ENCODE peak calls at places on chromosomes 4 and X, in five cellular contexts. One of them, this sample, is unnamed.

GRCh38 chr4:114383721-114384120 is 214.9 kb upstream of the UGT8 start:
- DNase-seq in IMR-90: peak; percentile 96
- DNase-seq in OCI-LY7: no peak
- DNase-seq in heart left ventricle: no peak
- DNase-seq in GM12865: no peak
- DNase-seq in this sample: no peak

GRCh38 chr4:143343276-143343831 is 6.7 kb downstream of the GAB1 start:
- DNase-seq in GM12865: no peak
- DNase-seq in heart left ventricle: no peak
- DNase-seq in IMR-90: no peak
- DNase-seq in OCI-LY7: no peak
- DNase-seq in this sample: no peak

GRCh38 chr4:985123-985830 is 1.6 kb upstream of the IDUA start:
- DNase-seq in GM12865: peak; percentile 65
- DNase-seq in IMR-90: no peak
- DNase-seq in OCI-LY7: no peak
- DNase-seq in heart left ventricle: peak; percentile 82
- DNase-seq in this sample: peak; percentile 90

GRCh38 chrX:124502144-124502543 is 155.8 kb downstream of the SH2D1A start:
- DNase-seq in heart left ventricle: no peak
- DNase-seq in IMR-90: no peak
- DNase-seq in GM12865: no peak
- DNase-seq in OCI-LY7: no peak
- DNase-seq in this sample: no peak

GRCh38 chr4:151152033-151152432 is 52.6 kb downstream of the RPS3A start:
- DNase-seq in OCI-LY7: no peak
- DNase-seq in heart left ventricle: no peak
- DNase-seq in IMR-90: no peak
- DNase-seq in GM12865: no peak
- DNase-seq in this sample: no peak

GRCh38 chr4:22573198-22573597 is 57.3 kb upstream of the ADGRA3 start:
- DNase-seq in IMR-90: no peak
- DNase-seq in heart left ventricle: peak; percentile 42
- DNase-seq in OCI-LY7: no peak
- DNase-seq in GM12865: no peak
- DNase-seq in this sample: no peak

GRCh38 chr4:26206339-26206738 is 114.5 kb upstream of the RBPJ start:
- DNase-seq in OCI-LY7: no peak
- DNase-seq in IMR-90: peak; percentile 92
- DNase-seq in GM12865: no peak
- DNase-seq in heart left ventricle: no peak
- DNase-seq in this sample: no peak

GRCh38 chrX:48599341-48599740 is 2.0 kb downstream of the WDR13 start:
- DNase-seq in heart left ventricle: no peak
- DNase-seq in GM12865: no peak
- DNase-seq in OCI-LY7: no peak
- DNase-seq in IMR-90: no peak
- DNase-seq in this sample: no peak

GRCh38 chr4:101292214-101292613 is 55.1 kb downstream of the PPP3CA start:
- DNase-seq in GM12865: no peak
- DNase-seq in heart left ventricle: no peak
- DNase-seq in IMR-90: no peak
- DNase-seq in OCI-LY7: no peak
- DNase-seq in this sample: no peak

GRCh38 chr4:42136371-42136770 is 16.1 kb downstream of the BEND4 start:
- DNase-seq in heart left ventricle: no peak
- DNase-seq in GM12865: no peak
- DNase-seq in OCI-LY7: no peak
- DNase-seq in IMR-90: no peak
- DNase-seq in this sample: no peak

GRCh38 chrX:39762266-39762841 is 335.4 kb downstream of the BCOR start:
- DNase-seq in IMR-90: peak; percentile 84
- DNase-seq in heart left ventricle: no peak
- DNase-seq in GM12865: no peak
- DNase-seq in OCI-LY7: no peak
- DNase-seq in this sample: no peak

GRCh38 chrX:41005445-41005992 is 79.7 kb upstream of the USP9X start:
- DNase-seq in OCI-LY7: no peak
- DNase-seq in heart left ventricle: no peak
- DNase-seq in IMR-90: no peak
- DNase-seq in GM12865: no peak
- DNase-seq in this sample: no peak

GRCh38 chr4:73751166-73751565 is 10.8 kb downstream of the CXCL8 start:
- DNase-seq in GM12865: no peak
- DNase-seq in IMR-90: no peak
- DNase-seq in OCI-LY7: no peak
- DNase-seq in heart left ventricle: no peak
- DNase-seq in this sample: no peak

GRCh38 chr4:147368948-147369347 is 111.9 kb upstream of the EDNRA start:
- DNase-seq in IMR-90: peak; percentile 66
- DNase-seq in heart left ventricle: no peak
- DNase-seq in GM12865: no peak
- DNase-seq in OCI-LY7: no peak
- DNase-seq in this sample: no peak

GRCh38 chr4:7906171-7906581 is 33.5 kb downstream of the AFAP1 start:
- DNase-seq in GM12865: no peak
- DNase-seq in IMR-90: peak; percentile 45
- DNase-seq in OCI-LY7: no peak
- DNase-seq in heart left ventricle: no peak
- DNase-seq in this sample: no peak

GRCh38 chr4:85966308-85966882 is 393.5 kb downstream of the MAPK10 start:
- DNase-seq in IMR-90: no peak
- DNase-seq in GM12865: no peak
- DNase-seq in heart left ventricle: no peak
- DNase-seq in OCI-LY7: no peak
- DNase-seq in this sample: no peak

GRCh38 chr4:1772869-1773538 is 20.1 kb upstream of the FGFR3 start:
- DNase-seq in GM12865: no peak
- DNase-seq in heart left ventricle: no peak
- DNase-seq in IMR-90: no peak
- DNase-seq in OCI-LY7: no peak
- DNase-seq in this sample: no peak

GRCh38 chrX:130170752-130171445 is 863 bp upstream of the RAB33A start:
- DNase-seq in IMR-90: no peak
- DNase-seq in heart left ventricle: peak; percentile 52
- DNase-seq in OCI-LY7: peak; percentile 71
- DNase-seq in GM12865: peak; percentile 80
- DNase-seq in this sample: peak; percentile 79

GRCh38 chr4:5357863-5358262 is 306.6 kb downstream of the STK32B start:
- DNase-seq in GM12865: no peak
- DNase-seq in IMR-90: no peak
- DNase-seq in heart left ventricle: no peak
- DNase-seq in OCI-LY7: no peak
- DNase-seq in this sample: no peak

GRCh38 chr4:37977471-37978452 is 17.6 kb downstream of the PTTG2 start:
- DNase-seq in IMR-90: peak; percentile 55
- DNase-seq in OCI-LY7: peak; percentile 85
- DNase-seq in GM12865: peak; percentile 85
- DNase-seq in heart left ventricle: peak; percentile 83
- DNase-seq in this sample: peak; percentile 77
- TF ChIP-seq CTCF in IMR-90: peak; percentile 62
- TF ChIP-seq CTCF in OCI-LY7: peak; percentile 74
- TF ChIP-seq CTCF in GM12865: peak; percentile 50
- TF ChIP-seq CTCF in heart left ventricle: peak; percentile 85
- TF ChIP-seq CTCF in this sample: peak; percentile 80

GRCh38 chrX:55452825-55453124 is 848 bp downstream of the MAGEH1 start:
- DNase-seq in GM12865: peak; percentile 1
- DNase-seq in IMR-90: no peak
- DNase-seq in heart left ventricle: no peak
- DNase-seq in OCI-LY7: peak; percentile 3
- DNase-seq in this sample: no peak

GRCh38 chrX:55451990-55452824 is at the start of gene MAGEH1:
- DNase-seq in OCI-LY7: peak; percentile 86
- DNase-seq in GM12865: peak; percentile 90
- DNase-seq in heart left ventricle: peak; percentile 88
- DNase-seq in IMR-90: peak; percentile 79
- DNase-seq in this sample: peak; percentile 67

GRCh38 chrX:55451626-55451989 is 319 bp upstream of the MAGEH1 start:
- DNase-seq in GM12865: no peak
- DNase-seq in OCI-LY7: peak; percentile 1
- DNase-seq in heart left ventricle: no peak
- DNase-seq in IMR-90: no peak
- DNase-seq in this sample: no peak

GRCh38 chrX:55451125-55451524 is 802 bp upstream of the MAGEH1 start:
- DNase-seq in IMR-90: no peak
- DNase-seq in GM12865: no peak
- DNase-seq in OCI-LY7: no peak
- DNase-seq in heart left ventricle: no peak
- DNase-seq in this sample: no peak

GRCh38 chrX:55450259-55450658 is 1.7 kb upstream of the MAGEH1 start:
- DNase-seq in OCI-LY7: no peak
- DNase-seq in GM12865: peak; percentile 0
- DNase-seq in heart left ventricle: no peak
- DNase-seq in IMR-90: peak; percentile 12
- DNase-seq in this sample: no peak
- TF ChIP-seq CTCF in OCI-LY7: peak; percentile 20
- TF ChIP-seq CTCF in GM12865: no peak
- TF ChIP-seq CTCF in heart left ventricle: peak; percentile 26
- TF ChIP-seq CTCF in IMR-90: peak; percentile 31
- TF ChIP-seq CTCF in this sample: peak; percentile 13

GRCh38 chrX:71143508-71143907 is 1.1 kb upstream of the NLGN3 start:
- DNase-seq in IMR-90: peak; percentile 41
- DNase-seq in heart left ventricle: no peak
- DNase-seq in GM12865: no peak
- DNase-seq in OCI-LY7: no peak
- DNase-seq in this sample: no peak

GRCh38 chrX:71148278-71148663 is 3.6 kb downstream of the NLGN3 start:
- DNase-seq in GM12865: no peak
- DNase-seq in OCI-LY7: no peak
- DNase-seq in IMR-90: no peak
- DNase-seq in heart left ventricle: no peak
- DNase-seq in this sample: no peak

GRCh38 chrX:71144651-71145050 is at the start of gene NLGN3:
- DNase-seq in IMR-90: no peak
- DNase-seq in GM12865: no peak
- DNase-seq in OCI-LY7: no peak
- DNase-seq in heart left ventricle: no peak
- DNase-seq in this sample: no peak

GRCh38 chrX:71151366-71151765 is 6.7 kb downstream of the NLGN3 start:
- DNase-seq in OCI-LY7: no peak
- DNase-seq in heart left ventricle: no peak
- DNase-seq in GM12865: no peak
- DNase-seq in IMR-90: no peak
- DNase-seq in this sample: no peak

GRCh38 chrX:71147496-71148277 is 3.0 kb downstream of the NLGN3 start:
- DNase-seq in OCI-LY7: peak; percentile 3
- DNase-seq in heart left ventricle: no peak
- DNase-seq in GM12865: no peak
- DNase-seq in IMR-90: no peak
- DNase-seq in this sample: no peak
- TF ChIP-seq CTCF in OCI-LY7: no peak
- TF ChIP-seq CTCF in heart left ventricle: no peak
- TF ChIP-seq CTCF in GM12865: no peak
- TF ChIP-seq CTCF in IMR-90: no peak
- TF ChIP-seq CTCF in this sample: peak; percentile 12

DNA sequence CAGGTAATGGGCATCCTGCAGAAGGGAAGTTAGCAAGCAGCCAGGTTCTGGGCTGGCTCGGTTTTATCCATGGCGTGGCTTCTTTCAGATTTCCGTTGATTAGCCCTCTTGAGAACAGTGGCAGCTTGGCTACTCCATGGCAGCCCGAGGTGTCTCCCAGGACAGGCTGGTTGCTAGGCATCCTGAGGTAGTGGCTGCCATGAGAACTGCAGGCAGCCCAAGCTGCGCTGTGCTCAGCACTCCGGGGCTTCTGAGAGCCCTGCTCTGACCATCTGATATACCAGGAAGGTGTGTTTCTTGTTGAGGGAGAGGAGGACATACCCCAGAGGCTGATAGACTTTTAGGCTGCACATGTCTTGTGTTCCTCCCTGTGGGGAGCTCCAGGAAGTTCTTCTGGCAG is 253.4 kb upstream of the CASK start:
- DNase-seq in heart left ventricle: no peak
- DNase-seq in IMR-90: no peak
- DNase-seq in GM12865: no peak
- DNase-seq in OCI-LY7: no peak
- DNase-seq in this sample: no peak
- TF ChIP-seq CTCF in heart left ventricle: no peak
- TF ChIP-seq CTCF in IMR-90: no peak
- TF ChIP-seq CTCF in GM12865: no peak
- TF ChIP-seq CTCF in OCI-LY7: no peak
- TF ChIP-seq CTCF in this sample: no peak

DNA sequence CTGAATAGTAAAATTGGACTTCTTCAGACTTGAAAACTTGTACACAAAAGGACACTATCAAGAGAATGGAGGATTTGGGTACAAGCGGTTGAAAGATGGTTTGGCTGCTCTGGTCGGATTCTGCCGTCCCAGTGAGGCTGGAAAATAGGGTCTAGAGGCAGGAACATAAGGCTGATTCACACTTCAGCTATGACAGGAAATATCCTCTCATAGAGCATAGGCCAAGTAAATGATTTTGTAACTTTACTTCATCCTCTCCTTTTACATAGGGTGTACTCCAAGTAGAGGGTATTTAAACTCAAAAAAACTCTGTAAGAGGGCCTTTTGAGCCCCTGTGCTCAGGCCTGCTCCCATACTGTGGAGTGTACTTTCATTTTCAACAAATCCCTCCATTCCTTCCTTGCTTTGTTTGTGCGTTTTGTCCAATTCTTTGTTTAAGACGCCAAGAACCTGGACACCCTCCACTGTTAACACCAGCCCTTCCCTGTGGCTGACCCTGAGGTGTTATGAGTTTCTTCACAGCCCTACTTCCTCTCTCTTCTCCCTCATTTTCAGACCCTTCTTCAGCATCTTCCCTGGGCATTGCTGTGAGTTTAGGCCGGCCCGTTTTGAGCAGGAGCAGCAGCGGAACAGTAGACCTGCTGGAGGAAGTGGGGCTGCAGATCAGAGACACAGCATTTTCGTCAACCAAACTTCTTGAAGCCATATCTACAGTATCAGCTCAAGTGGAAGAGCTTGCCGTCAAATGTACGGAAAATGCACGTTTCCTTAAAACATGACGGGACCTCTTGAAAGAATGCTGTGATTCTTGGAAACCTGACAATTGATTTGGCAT is 7.2 kb downstream of the PGAM4 start:
- DNase-seq in GM12865: no peak
- DNase-seq in OCI-LY7: no peak
- DNase-seq in heart left ventricle: no peak
- DNase-seq in IMR-90: peak; percentile 4
- DNase-seq in this sample: no peak
- TF ChIP-seq CTCF in GM12865: no peak
- TF ChIP-seq CTCF in OCI-LY7: no peak
- TF ChIP-seq CTCF in heart left ventricle: no peak
- TF ChIP-seq CTCF in IMR-90: no peak
- TF ChIP-seq CTCF in this sample: no peak

This sample was measured in GM13977.